ENCODE peak calls at places on chromosome 7, in seven cellular contexts. One of them, this sample, is unnamed.

GRCh38 chr7:148116195-148116594 is 474.4 kb upstream of the C7orf33 start:
- DNase-seq in stimulated activated CD8-positive, alpha-beta memory T cell treated with anti-CD3 and anti-CD28 coated beads, Interleukin-4, amount 100 ng/mL, for 1 hour: no peak
- DNase-seq in Calu3: no peak
- DNase-seq in glutamatergic neuron: no peak
- DNase-seq in kidney glomerular epithelial cell: no peak
- DNase-seq in AG04449: no peak
- DNase-seq in hepatic stellate cell: no peak
- DNase-seq in this sample: no peak

GRCh38 chr7:31052841-31053601 is 913 bp downstream of the ADCYAP1R1 start:
- DNase-seq in stimulated activated CD8-positive, alpha-beta memory T cell treated with anti-CD3 and anti-CD28 coated beads, Interleukin-4, amount 100 ng/mL, for 1 hour: no peak
- DNase-seq in Calu3: no peak
- DNase-seq in glutamatergic neuron: no peak
- DNase-seq in kidney glomerular epithelial cell: no peak
- DNase-seq in AG04449: no peak
- DNase-seq in hepatic stellate cell: no peak
- DNase-seq in this sample: no peak

GRCh38 chr7:867001-867405 is 9.4 kb upstream of the GET4 start:
- DNase-seq in stimulated activated CD8-positive, alpha-beta memory T cell treated with anti-CD3 and anti-CD28 coated beads, Interleukin-4, amount 100 ng/mL, for 1 hour: no peak
- DNase-seq in Calu3: no peak
- DNase-seq in glutamatergic neuron: no peak
- DNase-seq in kidney glomerular epithelial cell: no peak
- DNase-seq in AG04449: no peak
- DNase-seq in hepatic stellate cell: peak; percentile 95
- DNase-seq in this sample: no peak

GRCh38 chr7:94286111-94286510 is 108.6 kb upstream of the COL1A2 start:
- DNase-seq in stimulated activated CD8-positive, alpha-beta memory T cell treated with anti-CD3 and anti-CD28 coated beads, Interleukin-4, amount 100 ng/mL, for 1 hour: no peak
- DNase-seq in Calu3: no peak
- DNase-seq in glutamatergic neuron: no peak
- DNase-seq in kidney glomerular epithelial cell: no peak
- DNase-seq in AG04449: no peak
- DNase-seq in hepatic stellate cell: no peak
- DNase-seq in this sample: no peak

GRCh38 chr7:79622781-79623180 is 169.3 kb upstream of the MAGI2 start:
- DNase-seq in stimulated activated CD8-positive, alpha-beta memory T cell treated with anti-CD3 and anti-CD28 coated beads, Interleukin-4, amount 100 ng/mL, for 1 hour: no peak
- DNase-seq in Calu3: no peak
- DNase-seq in glutamatergic neuron: no peak
- DNase-seq in kidney glomerular epithelial cell: no peak
- DNase-seq in AG04449: no peak
- DNase-seq in hepatic stellate cell: no peak
- DNase-seq in this sample: no peak

GRCh38 chr7:9407816-9408215 is 974.4 kb downstream of the NXPH1 start:
- DNase-seq in stimulated activated CD8-positive, alpha-beta memory T cell treated with anti-CD3 and anti-CD28 coated beads, Interleukin-4, amount 100 ng/mL, for 1 hour: no peak
- DNase-seq in Calu3: no peak
- DNase-seq in glutamatergic neuron: no peak
- DNase-seq in kidney glomerular epithelial cell: no peak
- DNase-seq in AG04449: no peak
- DNase-seq in hepatic stellate cell: no peak
- DNase-seq in this sample: no peak

GRCh38 chr7:67006966-67007365 is 10.3 kb downstream of the TYW1 start:
- DNase-seq in stimulated activated CD8-positive, alpha-beta memory T cell treated with anti-CD3 and anti-CD28 coated beads, Interleukin-4, amount 100 ng/mL, for 1 hour: no peak
- DNase-seq in Calu3: no peak
- DNase-seq in glutamatergic neuron: no peak
- DNase-seq in kidney glomerular epithelial cell: no peak
- DNase-seq in AG04449: no peak
- DNase-seq in hepatic stellate cell: no peak
- DNase-seq in this sample: no peak

GRCh38 chr7:27124096-27124978 is 6.2 kb downstream of the HOXA4 start:
- DNase-seq in stimulated activated CD8-positive, alpha-beta memory T cell treated with anti-CD3 and anti-CD28 coated beads, Interleukin-4, amount 100 ng/mL, for 1 hour: no peak
- DNase-seq in Calu3: no peak
- DNase-seq in glutamatergic neuron: no peak
- DNase-seq in kidney glomerular epithelial cell: peak; percentile 94
- DNase-seq in AG04449: no peak
- DNase-seq in hepatic stellate cell: no peak
- DNase-seq in this sample: no peak

GRCh38 chr7:3861941-3862340 is 560.9 kb downstream of the SDK1 start:
- DNase-seq in stimulated activated CD8-positive, alpha-beta memory T cell treated with anti-CD3 and anti-CD28 coated beads, Interleukin-4, amount 100 ng/mL, for 1 hour: no peak
- DNase-seq in Calu3: no peak
- DNase-seq in glutamatergic neuron: no peak
- DNase-seq in kidney glomerular epithelial cell: peak; percentile 92
- DNase-seq in AG04449: peak; percentile 3
- DNase-seq in hepatic stellate cell: no peak
- DNase-seq in this sample: peak; percentile 99

GRCh38 chr7:144884913-144885312 is 49.1 kb upstream of the TPK1 start:
- DNase-seq in stimulated activated CD8-positive, alpha-beta memory T cell treated with anti-CD3 and anti-CD28 coated beads, Interleukin-4, amount 100 ng/mL, for 1 hour: no peak
- DNase-seq in Calu3: no peak
- DNase-seq in glutamatergic neuron: no peak
- DNase-seq in kidney glomerular epithelial cell: no peak
- DNase-seq in AG04449: no peak
- DNase-seq in hepatic stellate cell: no peak
- DNase-seq in this sample: no peak

GRCh38 chr7:22860337-22860736 is 37.7 kb upstream of the TOMM7 start:
- DNase-seq in stimulated activated CD8-positive, alpha-beta memory T cell treated with anti-CD3 and anti-CD28 coated beads, Interleukin-4, amount 100 ng/mL, for 1 hour: no peak
- DNase-seq in Calu3: no peak
- DNase-seq in glutamatergic neuron: no peak
- DNase-seq in kidney glomerular epithelial cell: no peak
- DNase-seq in AG04449: no peak
- DNase-seq in hepatic stellate cell: no peak
- DNase-seq in this sample: no peak

GRCh38 chr7:25075459-25075858 is 49.6 kb downstream of the CYCS start:
- DNase-seq in stimulated activated CD8-positive, alpha-beta memory T cell treated with anti-CD3 and anti-CD28 coated beads, Interleukin-4, amount 100 ng/mL, for 1 hour: no peak
- DNase-seq in Calu3: no peak
- DNase-seq in glutamatergic neuron: no peak
- DNase-seq in kidney glomerular epithelial cell: no peak
- DNase-seq in AG04449: no peak
- DNase-seq in hepatic stellate cell: no peak
- DNase-seq in this sample: no peak

GRCh38 chr7:100801833-100802568 is 25.3 kb downstream of the EPHB4 start:
- DNase-seq in stimulated activated CD8-positive, alpha-beta memory T cell treated with anti-CD3 and anti-CD28 coated beads, Interleukin-4, amount 100 ng/mL, for 1 hour: no peak
- DNase-seq in Calu3: peak; percentile 89
- DNase-seq in glutamatergic neuron: peak; percentile 71
- DNase-seq in kidney glomerular epithelial cell: no peak
- DNase-seq in AG04449: peak; percentile 28
- DNase-seq in hepatic stellate cell: peak; percentile 34
- DNase-seq in this sample: peak; percentile 93

GRCh38 chr7:149460493-149461330 is at the start of gene ZNF777:
- DNase-seq in stimulated activated CD8-positive, alpha-beta memory T cell treated with anti-CD3 and anti-CD28 coated beads, Interleukin-4, amount 100 ng/mL, for 1 hour: peak; percentile 53
- DNase-seq in Calu3: peak; percentile 84
- DNase-seq in glutamatergic neuron: peak; percentile 82
- DNase-seq in kidney glomerular epithelial cell: peak; percentile 55
- DNase-seq in AG04449: peak; percentile 21
- DNase-seq in hepatic stellate cell: peak; percentile 95
- DNase-seq in this sample: peak; percentile 84

GRCh38 chr7:31074403-31074802 is 22.3 kb downstream of the ADCYAP1R1 start:
- DNase-seq in stimulated activated CD8-positive, alpha-beta memory T cell treated with anti-CD3 and anti-CD28 coated beads, Interleukin-4, amount 100 ng/mL, for 1 hour: no peak
- DNase-seq in Calu3: no peak
- DNase-seq in glutamatergic neuron: peak; percentile 44
- DNase-seq in kidney glomerular epithelial cell: no peak
- DNase-seq in AG04449: no peak
- DNase-seq in hepatic stellate cell: no peak
- DNase-seq in this sample: no peak

GRCh38 chr7:105738133-105738532 is 138.3 kb downstream of the ATXN7L1 start:
- DNase-seq in stimulated activated CD8-positive, alpha-beta memory T cell treated with anti-CD3 and anti-CD28 coated beads, Interleukin-4, amount 100 ng/mL, for 1 hour: no peak
- DNase-seq in Calu3: no peak
- DNase-seq in glutamatergic neuron: no peak
- DNase-seq in kidney glomerular epithelial cell: no peak
- DNase-seq in AG04449: no peak
- DNase-seq in hepatic stellate cell: no peak
- DNase-seq in this sample: no peak

GRCh38 chr7:21948887-21949469 is 3.3 kb upstream of the CDCA7L start:
- DNase-seq in stimulated activated CD8-positive, alpha-beta memory T cell treated with anti-CD3 and anti-CD28 coated beads, Interleukin-4, amount 100 ng/mL, for 1 hour: no peak
- DNase-seq in Calu3: no peak
- DNase-seq in glutamatergic neuron: no peak
- DNase-seq in kidney glomerular epithelial cell: no peak
- DNase-seq in AG04449: no peak
- DNase-seq in hepatic stellate cell: no peak
- DNase-seq in this sample: no peak

GRCh38 chr7:101470668-101471067 is 108.0 kb downstream of the COL26A1 start:
- DNase-seq in stimulated activated CD8-positive, alpha-beta memory T cell treated with anti-CD3 and anti-CD28 coated beads, Interleukin-4, amount 100 ng/mL, for 1 hour: no peak
- DNase-seq in Calu3: no peak
- DNase-seq in glutamatergic neuron: no peak
- DNase-seq in kidney glomerular epithelial cell: no peak
- DNase-seq in AG04449: no peak
- DNase-seq in hepatic stellate cell: no peak
- DNase-seq in this sample: no peak

GRCh38 chr7:41217306-41217705 is 485.6 kb downstream of the INHBA start:
- DNase-seq in stimulated activated CD8-positive, alpha-beta memory T cell treated with anti-CD3 and anti-CD28 coated beads, Interleukin-4, amount 100 ng/mL, for 1 hour: no peak
- DNase-seq in Calu3: no peak
- DNase-seq in glutamatergic neuron: no peak
- DNase-seq in kidney glomerular epithelial cell: no peak
- DNase-seq in AG04449: no peak
- DNase-seq in hepatic stellate cell: no peak
- DNase-seq in this sample: peak; percentile 72